ENCODE peak calls at places on chromosomes 2 and 18, in seven cellular contexts. One of them, this sample, is unnamed.

GRCh38 chr2:141767051-141767450 is 363.8 kb downstream of the LRP1B start:
- DNase-seq in CD8-positive, alpha-beta T cell: no peak
- DNase-seq in ascending aorta: no peak
- DNase-seq in K562: no peak
- DNase-seq in psoas muscle: no peak
- DNase-seq in H9: no peak
- DNase-seq in tibial artery: no peak
- DNase-seq in this sample: no peak

GRCh38 chr2:28415010-28415409 is 22.4 kb downstream of the FOSL2 start:
- DNase-seq in ascending aorta: no peak
- DNase-seq in tibial artery: no peak
- DNase-seq in psoas muscle: no peak
- DNase-seq in CD8-positive, alpha-beta T cell: no peak
- DNase-seq in H9: no peak
- DNase-seq in K562: no peak
- DNase-seq in this sample: no peak

GRCh38 chr2:127604986-127605385 is 41.0 kb upstream of the GPR17 start:
- DNase-seq in psoas muscle: no peak
- DNase-seq in CD8-positive, alpha-beta T cell: no peak
- DNase-seq in ascending aorta: no peak
- DNase-seq in H9: no peak
- DNase-seq in tibial artery: no peak
- DNase-seq in K562: no peak
- DNase-seq in this sample: no peak

GRCh38 chr2:70948350-70949003 is 12.8 kb downstream of the ATP6V1B1 start:
- DNase-seq in ascending aorta: no peak
- DNase-seq in K562: peak; percentile 89
- DNase-seq in psoas muscle: peak; percentile 81
- DNase-seq in tibial artery: peak; percentile 76
- DNase-seq in CD8-positive, alpha-beta T cell: peak; percentile 66
- DNase-seq in H9: peak; percentile 83
- DNase-seq in this sample: peak; percentile 80

GRCh38 chr2:64327129-64327509 is 126.8 kb upstream of the LGALSL start:
- DNase-seq in tibial artery: no peak
- DNase-seq in K562: no peak
- DNase-seq in ascending aorta: no peak
- DNase-seq in H9: no peak
- DNase-seq in psoas muscle: no peak
- DNase-seq in CD8-positive, alpha-beta T cell: no peak
- DNase-seq in this sample: no peak

GRCh38 chr2:234823877-234824376 is 127.9 kb upstream of the SH3BP4 start:
- DNase-seq in CD8-positive, alpha-beta T cell: no peak
- DNase-seq in ascending aorta: peak; percentile 18
- DNase-seq in H9: no peak
- DNase-seq in tibial artery: peak; percentile 59
- DNase-seq in psoas muscle: peak; percentile 37
- DNase-seq in K562: no peak
- DNase-seq in this sample: peak; percentile 37

GRCh38 chr18:53906681-53907080 is 317.8 kb downstream of the MBD2 start:
- DNase-seq in CD8-positive, alpha-beta T cell: no peak
- DNase-seq in psoas muscle: no peak
- DNase-seq in H9: no peak
- DNase-seq in ascending aorta: no peak
- DNase-seq in tibial artery: no peak
- DNase-seq in K562: no peak
- DNase-seq in this sample: no peak

GRCh38 chr18:75638597-75639467 is 211.3 kb upstream of the SMIM21 start:
- DNase-seq in ascending aorta: no peak
- DNase-seq in psoas muscle: no peak
- DNase-seq in CD8-positive, alpha-beta T cell: no peak
- DNase-seq in tibial artery: no peak
- DNase-seq in H9: peak; percentile 74
- DNase-seq in K562: no peak
- DNase-seq in this sample: no peak

GRCh38 chr2:37851428-37851827 is 73.7 kb upstream of the RMDN2 start:
- DNase-seq in ascending aorta: no peak
- DNase-seq in tibial artery: no peak
- DNase-seq in K562: no peak
- DNase-seq in psoas muscle: no peak
- DNase-seq in CD8-positive, alpha-beta T cell: no peak
- DNase-seq in H9: no peak
- DNase-seq in this sample: no peak

GRCh38 chr2:234203135-234203984 is 152.9 kb downstream of the SPP2 start:
- DNase-seq in tibial artery: no peak
- DNase-seq in K562: no peak
- DNase-seq in psoas muscle: no peak
- DNase-seq in CD8-positive, alpha-beta T cell: no peak
- DNase-seq in H9: no peak
- DNase-seq in ascending aorta: no peak
- DNase-seq in this sample: peak; percentile 94

GRCh38 chr18:68721681-68722583 is 7.0 kb upstream of the TMX3 start:
- DNase-seq in CD8-positive, alpha-beta T cell: no peak
- DNase-seq in H9: no peak
- DNase-seq in tibial artery: no peak
- DNase-seq in psoas muscle: no peak
- DNase-seq in K562: no peak
- DNase-seq in ascending aorta: no peak
- DNase-seq in this sample: no peak

GRCh38 chr2:66521459-66521858 is 86.5 kb downstream of the MEIS1 start:
- DNase-seq in CD8-positive, alpha-beta T cell: no peak
- DNase-seq in psoas muscle: no peak
- DNase-seq in H9: no peak
- DNase-seq in K562: no peak
- DNase-seq in ascending aorta: no peak
- DNase-seq in tibial artery: no peak
- DNase-seq in this sample: no peak

GRCh38 chr2:237538001-237538720 is 28.2 kb upstream of the PRLH start:
- DNase-seq in tibial artery: no peak
- DNase-seq in K562: no peak
- DNase-seq in psoas muscle: no peak
- DNase-seq in CD8-positive, alpha-beta T cell: no peak
- DNase-seq in H9: no peak
- DNase-seq in ascending aorta: no peak
- DNase-seq in this sample: no peak

GRCh38 chr2:105741617-105742016 is 3.1 kb upstream of the NCK2 start:
- DNase-seq in tibial artery: no peak
- DNase-seq in K562: no peak
- DNase-seq in H9: no peak
- DNase-seq in CD8-positive, alpha-beta T cell: no peak
- DNase-seq in psoas muscle: no peak
- DNase-seq in ascending aorta: no peak
- DNase-seq in this sample: no peak

GRCh38 chr2:178177066-178177679 is 17.1 kb upstream of the OSBPL6 start:
- DNase-seq in ascending aorta: no peak
- DNase-seq in H9: no peak
- DNase-seq in CD8-positive, alpha-beta T cell: no peak
- DNase-seq in psoas muscle: no peak
- DNase-seq in tibial artery: no peak
- DNase-seq in K562: no peak
- DNase-seq in this sample: no peak

GRCh38 chr2:234172066-234172465 is 121.6 kb downstream of the SPP2 start:
- DNase-seq in H9: no peak
- DNase-seq in ascending aorta: no peak
- DNase-seq in CD8-positive, alpha-beta T cell: no peak
- DNase-seq in psoas muscle: no peak
- DNase-seq in tibial artery: no peak
- DNase-seq in K562: no peak
- DNase-seq in this sample: no peak

GRCh38 chr2:199704358-199705238 is 146.4 kb downstream of the FTCDNL1 start:
- DNase-seq in CD8-positive, alpha-beta T cell: no peak
- DNase-seq in psoas muscle: no peak
- DNase-seq in H9: peak; percentile 45
- DNase-seq in ascending aorta: no peak
- DNase-seq in K562: peak; percentile 41
- DNase-seq in tibial artery: no peak
- DNase-seq in this sample: peak; percentile 73

GRCh38 chr2:176638167-176639015 is 369.1 kb downstream of the MTX2 start:
- DNase-seq in ascending aorta: no peak
- DNase-seq in K562: peak; percentile 62
- DNase-seq in H9: peak; percentile 57
- DNase-seq in psoas muscle: peak; percentile 77
- DNase-seq in CD8-positive, alpha-beta T cell: peak; percentile 37
- DNase-seq in tibial artery: peak; percentile 40
- DNase-seq in this sample: peak; percentile 82

GRCh38 chr2:7685342-7686015 is 768.3 kb downstream of the RNF144A start:
- DNase-seq in K562: no peak
- DNase-seq in psoas muscle: no peak
- DNase-seq in H9: no peak
- DNase-seq in ascending aorta: no peak
- DNase-seq in tibial artery: no peak
- DNase-seq in CD8-positive, alpha-beta T cell: no peak
- DNase-seq in this sample: no peak

GRCh38 chr2:99572798-99573197 is 83.0 kb upstream of the REV1 start:
- DNase-seq in tibial artery: no peak
- DNase-seq in psoas muscle: no peak
- DNase-seq in H9: no peak
- DNase-seq in CD8-positive, alpha-beta T cell: no peak
- DNase-seq in K562: no peak
- DNase-seq in ascending aorta: no peak
- DNase-seq in this sample: no peak

GRCh38 chr18:323253-323622 is 55.4 kb upstream of the THOC1 start:
- DNase-seq in H9: no peak
- DNase-seq in CD8-positive, alpha-beta T cell: no peak
- DNase-seq in K562: no peak
- DNase-seq in tibial artery: no peak
- DNase-seq in ascending aorta: no peak
- DNase-seq in psoas muscle: no peak
- DNase-seq in this sample: no peak

DNA sequence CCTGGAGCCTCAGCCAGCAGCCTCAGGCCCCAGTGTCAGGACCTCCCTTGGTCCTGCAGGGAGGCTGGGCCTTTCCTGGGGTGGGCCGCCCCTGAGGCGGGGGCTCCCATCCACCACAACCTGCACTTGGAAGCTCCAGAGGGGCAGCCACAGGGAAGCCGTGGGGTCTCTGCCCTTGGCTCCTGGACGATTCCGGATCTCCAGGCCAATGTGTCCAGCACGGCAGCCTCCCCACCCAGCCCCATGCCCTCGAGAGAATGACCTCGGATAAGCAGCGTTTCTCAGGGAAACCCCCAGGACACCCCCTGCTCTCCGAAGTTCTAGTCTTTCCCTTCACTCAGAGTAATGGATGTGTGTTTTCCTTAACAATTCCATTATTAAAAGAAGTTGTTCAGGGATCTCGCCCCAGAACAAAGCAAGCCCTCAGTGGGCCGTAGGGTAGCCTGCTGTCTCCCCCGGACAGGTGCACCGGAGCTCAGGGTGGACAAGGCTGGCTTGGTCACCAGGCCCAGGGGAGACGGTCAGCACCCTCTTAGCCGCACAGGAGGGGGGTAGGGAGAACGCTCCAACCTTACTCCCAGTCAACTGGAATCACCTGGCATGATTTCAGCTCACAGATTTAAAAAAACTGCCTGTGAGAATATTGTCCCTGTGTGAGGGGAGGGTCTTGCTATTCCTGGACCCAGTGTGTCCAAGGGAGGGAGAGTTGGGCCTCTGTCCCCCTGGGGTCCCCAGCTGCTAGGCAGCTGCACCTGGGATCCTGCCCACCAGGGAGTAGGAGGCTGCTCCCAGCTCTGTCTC is 72.2 kb upstream of the OTOS start:
- DNase-seq in tibial artery: no peak
- DNase-seq in psoas muscle: no peak
- DNase-seq in H9: no peak
- DNase-seq in CD8-positive, alpha-beta T cell: no peak
- DNase-seq in K562: no peak
- DNase-seq in ascending aorta: no peak
- DNase-seq in this sample: no peak
- H3K27ac ChIP-seq in tibial artery: no peak overlapping the region
- H3K27ac ChIP-seq in psoas muscle: no peak overlapping the region
- H3K27ac ChIP-seq in H9: no peak overlapping the region
- H3K27ac ChIP-seq in CD8-positive, alpha-beta T cell: no peak overlapping the region
- H3K27ac ChIP-seq in K562: no peak overlapping the region
- H3K27ac ChIP-seq in ascending aorta: no peak overlapping the region
- H3K27ac ChIP-seq in this sample: no peak overlapping the region

GRCh38 chr18:78625895-78626294 is 353.7 kb upstream of the SALL3 start:
- DNase-seq in ascending aorta: no peak
- DNase-seq in K562: no peak
- DNase-seq in CD8-positive, alpha-beta T cell: no peak
- DNase-seq in psoas muscle: no peak
- DNase-seq in H9: no peak
- DNase-seq in tibial artery: no peak
- DNase-seq in this sample: no peak
- TF ChIP-seq CTCF in ascending aorta: no peak
- TF ChIP-seq CTCF in K562: no peak
- TF ChIP-seq CTCF in CD8-positive, alpha-beta T cell: no peak
- TF ChIP-seq CTCF in psoas muscle: no peak
- TF ChIP-seq CTCF in H9: no peak
- TF ChIP-seq CTCF in tibial artery: no peak
- TF ChIP-seq CTCF in this sample: no peak

GRCh38 chr2:201466050-201466660 is 14.6 kb downstream of the STRADB start:
- DNase-seq in tibial artery: no peak
- DNase-seq in psoas muscle: no peak
- DNase-seq in K562: no peak
- DNase-seq in H9: no peak
- DNase-seq in CD8-positive, alpha-beta T cell: no peak
- DNase-seq in ascending aorta: no peak
- DNase-seq in this sample: peak; percentile 54
- H3K27ac ChIP-seq in tibial artery: peak overlapping the region; percentile 44
- H3K27ac ChIP-seq in psoas muscle: peak overlapping the region; percentile 63
- H3K27ac ChIP-seq in K562: no peak overlapping the region
- H3K27ac ChIP-seq in H9: no peak overlapping the region
- H3K27ac ChIP-seq in CD8-positive, alpha-beta T cell: no peak overlapping the region
- H3K27ac ChIP-seq in ascending aorta: peak overlapping the region; percentile 4
- H3K27ac ChIP-seq in this sample: peak overlapping the region; percentile 21

GRCh38 chr2:42835577-42836371 is 43.4 kb upstream of the HAAO start:
- DNase-seq in CD8-positive, alpha-beta T cell: no peak
- DNase-seq in K562: no peak
- DNase-seq in psoas muscle: peak; percentile 61
- DNase-seq in H9: no peak
- DNase-seq in tibial artery: peak; percentile 85
- DNase-seq in ascending aorta: no peak
- DNase-seq in this sample: peak; percentile 85

GRCh38 chr2:42840141-42840540 is 47.8 kb upstream of the HAAO start:
- DNase-seq in psoas muscle: no peak
- DNase-seq in tibial artery: no peak
- DNase-seq in H9: no peak
- DNase-seq in CD8-positive, alpha-beta T cell: no peak
- DNase-seq in K562: no peak
- DNase-seq in ascending aorta: no peak
- DNase-seq in this sample: no peak

GRCh38 chr2:42841344-42841743 is 49.0 kb upstream of the HAAO start:
- DNase-seq in psoas muscle: no peak
- DNase-seq in H9: no peak
- DNase-seq in ascending aorta: no peak
- DNase-seq in K562: no peak
- DNase-seq in CD8-positive, alpha-beta T cell: no peak
- DNase-seq in tibial artery: no peak
- DNase-seq in this sample: no peak

GRCh38 chr2:42840760-42841159 is 48.4 kb upstream of the HAAO start:
- DNase-seq in CD8-positive, alpha-beta T cell: no peak
- DNase-seq in K562: no peak
- DNase-seq in psoas muscle: no peak
- DNase-seq in ascending aorta: no peak
- DNase-seq in H9: no peak
- DNase-seq in tibial artery: no peak
- DNase-seq in this sample: no peak

DNA sequence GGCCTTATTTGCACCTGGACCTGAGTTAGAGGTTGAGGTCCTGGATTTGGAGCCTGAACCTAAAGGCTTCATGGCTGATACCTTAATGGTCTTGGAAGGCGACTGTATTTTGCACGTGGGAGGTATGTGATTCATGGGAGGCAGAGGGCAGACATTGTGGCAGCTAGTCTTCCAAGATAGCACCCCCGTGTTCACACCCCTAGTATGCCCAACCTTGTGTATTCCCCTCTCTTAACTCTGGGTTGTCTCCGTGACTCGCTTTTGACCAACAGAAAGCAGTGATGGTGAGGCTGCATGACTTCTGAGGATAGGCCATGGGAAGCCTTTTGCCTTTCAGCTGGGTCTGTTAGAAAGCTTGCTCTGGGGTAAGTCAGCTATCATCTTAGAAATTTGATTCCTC is 45.8 kb upstream of the HAAO start:
- DNase-seq in CD8-positive, alpha-beta T cell: no peak
- DNase-seq in ascending aorta: no peak
- DNase-seq in tibial artery: no peak
- DNase-seq in K562: no peak
- DNase-seq in H9: no peak
- DNase-seq in psoas muscle: no peak
- DNase-seq in this sample: no peak
- TF ChIP-seq CTCF in CD8-positive, alpha-beta T cell: no peak
- TF ChIP-seq CTCF in ascending aorta: no peak
- TF ChIP-seq CTCF in tibial artery: no peak
- TF ChIP-seq CTCF in K562: no peak
- TF ChIP-seq CTCF in H9: no peak
- TF ChIP-seq CTCF in psoas muscle: no peak
- TF ChIP-seq CTCF in this sample: no peak